ENCODE peak calls at places on chromosomes 3 and 15, in nine cellular contexts. One of them, this sample, is unnamed.

GRCh38 chr3:25437953-25438352 is 9.9 kb downstream of the RARB start:
- DNase-seq in transverse colon: no peak
- DNase-seq in lung: no peak
- DNase-seq in A549: no peak
- DNase-seq in heart left ventricle: no peak
- DNase-seq in OCI-LY7: no peak
- DNase-seq in SJSA1: no peak
- DNase-seq in psoas muscle: no peak
- DNase-seq in tibial nerve: no peak
- DNase-seq in this sample: no peak

GRCh38 chr15:79172032-79172481 is 81.5 kb upstream of the RASGRF1 start:
- DNase-seq in SJSA1: no peak
- DNase-seq in lung: no peak
- DNase-seq in A549: no peak
- DNase-seq in OCI-LY7: no peak
- DNase-seq in psoas muscle: no peak
- DNase-seq in heart left ventricle: no peak
- DNase-seq in tibial nerve: no peak
- DNase-seq in transverse colon: no peak
- DNase-seq in this sample: no peak

GRCh38 chr15:50248994-50249586 is 16.4 kb downstream of the HDC start:
- DNase-seq in tibial nerve: no peak
- DNase-seq in SJSA1: no peak
- DNase-seq in lung: no peak
- DNase-seq in OCI-LY7: no peak
- DNase-seq in A549: no peak
- DNase-seq in heart left ventricle: no peak
- DNase-seq in transverse colon: no peak
- DNase-seq in psoas muscle: no peak
- DNase-seq in this sample: no peak

GRCh38 chr3:16245613-16246012 is 19.1 kb downstream of the DPH3 start:
- DNase-seq in lung: no peak
- DNase-seq in OCI-LY7: no peak
- DNase-seq in psoas muscle: no peak
- DNase-seq in A549: no peak
- DNase-seq in tibial nerve: no peak
- DNase-seq in heart left ventricle: no peak
- DNase-seq in transverse colon: no peak
- DNase-seq in SJSA1: no peak
- DNase-seq in this sample: no peak

GRCh38 chr3:73622135-73622534 is 2.6 kb downstream of the PDZRN3 start:
- DNase-seq in OCI-LY7: no peak
- DNase-seq in SJSA1: peak; percentile 10
- DNase-seq in heart left ventricle: peak; percentile 76
- DNase-seq in lung: no peak
- DNase-seq in tibial nerve: no peak
- DNase-seq in transverse colon: peak; percentile 46
- DNase-seq in A549: no peak
- DNase-seq in psoas muscle: peak; percentile 78
- DNase-seq in this sample: peak; percentile 88

GRCh38 chr3:47646362-47646761 is 67.7 kb upstream of the CSPG5 start:
- DNase-seq in psoas muscle: no peak
- DNase-seq in heart left ventricle: no peak
- DNase-seq in SJSA1: no peak
- DNase-seq in transverse colon: no peak
- DNase-seq in tibial nerve: no peak
- DNase-seq in A549: no peak
- DNase-seq in lung: no peak
- DNase-seq in OCI-LY7: no peak
- DNase-seq in this sample: no peak

GRCh38 chr3:42097166-42097946 is 6.2 kb downstream of the TRAK1 start:
- DNase-seq in A549: no peak
- DNase-seq in SJSA1: peak; percentile 54
- DNase-seq in tibial nerve: no peak
- DNase-seq in psoas muscle: no peak
- DNase-seq in lung: no peak
- DNase-seq in OCI-LY7: no peak
- DNase-seq in transverse colon: no peak
- DNase-seq in heart left ventricle: no peak
- DNase-seq in this sample: no peak

GRCh38 chr3:67774676-67775075 is 120.3 kb upstream of the SUCLG2 start:
- DNase-seq in OCI-LY7: peak; percentile 14
- DNase-seq in A549: no peak
- DNase-seq in SJSA1: no peak
- DNase-seq in transverse colon: no peak
- DNase-seq in heart left ventricle: no peak
- DNase-seq in tibial nerve: no peak
- DNase-seq in psoas muscle: no peak
- DNase-seq in lung: no peak
- DNase-seq in this sample: no peak

GRCh38 chr15:65954289-65954741 is 85.0 kb downstream of the RAB11A start:
- DNase-seq in A549: no peak
- DNase-seq in SJSA1: no peak
- DNase-seq in tibial nerve: no peak
- DNase-seq in OCI-LY7: peak; percentile 44
- DNase-seq in heart left ventricle: no peak
- DNase-seq in lung: no peak
- DNase-seq in transverse colon: no peak
- DNase-seq in psoas muscle: no peak
- DNase-seq in this sample: no peak

GRCh38 chr3:40576431-40576830 is 51.7 kb downstream of the ZNF621 start:
- DNase-seq in OCI-LY7: no peak
- DNase-seq in psoas muscle: no peak
- DNase-seq in transverse colon: no peak
- DNase-seq in A549: no peak
- DNase-seq in tibial nerve: no peak
- DNase-seq in SJSA1: no peak
- DNase-seq in heart left ventricle: no peak
- DNase-seq in lung: no peak
- DNase-seq in this sample: no peak

GRCh38 chr3:65883614-65884013 is 155.1 kb downstream of the MAGI1 start:
- DNase-seq in heart left ventricle: no peak
- DNase-seq in tibial nerve: no peak
- DNase-seq in OCI-LY7: no peak
- DNase-seq in psoas muscle: no peak
- DNase-seq in transverse colon: no peak
- DNase-seq in lung: no peak
- DNase-seq in A549: no peak
- DNase-seq in SJSA1: peak; percentile 78
- DNase-seq in this sample: no peak

GRCh38 chr15:60620707-60621106 is 141.8 kb upstream of the ICE2 start:
- DNase-seq in OCI-LY7: no peak
- DNase-seq in heart left ventricle: no peak
- DNase-seq in A549: no peak
- DNase-seq in transverse colon: peak; percentile 26
- DNase-seq in lung: no peak
- DNase-seq in tibial nerve: no peak
- DNase-seq in SJSA1: no peak
- DNase-seq in psoas muscle: peak; percentile 69
- DNase-seq in this sample: peak; percentile 62

GRCh38 chr3:11195721-11196332 is 41.5 kb downstream of the HRH1 start:
- DNase-seq in SJSA1: peak; percentile 69
- DNase-seq in transverse colon: no peak
- DNase-seq in psoas muscle: no peak
- DNase-seq in A549: no peak
- DNase-seq in tibial nerve: no peak
- DNase-seq in OCI-LY7: no peak
- DNase-seq in lung: no peak
- DNase-seq in heart left ventricle: no peak
- DNase-seq in this sample: no peak

GRCh38 chr15:66603301-66604179 is 37.7 kb upstream of the LCTL start:
- DNase-seq in heart left ventricle: peak; percentile 58
- DNase-seq in SJSA1: peak; percentile 51
- DNase-seq in psoas muscle: peak; percentile 71
- DNase-seq in lung: peak; percentile 64
- DNase-seq in A549: peak; percentile 86
- DNase-seq in OCI-LY7: peak; percentile 83
- DNase-seq in tibial nerve: no peak
- DNase-seq in transverse colon: peak; percentile 67
- DNase-seq in this sample: peak; percentile 93

GRCh38 chr3:162525052-162525451 is 1028.4 kb downstream of the OTOL1 start:
- DNase-seq in tibial nerve: peak; percentile 15
- DNase-seq in OCI-LY7: no peak
- DNase-seq in A549: no peak
- DNase-seq in SJSA1: no peak
- DNase-seq in transverse colon: peak; percentile 8
- DNase-seq in psoas muscle: no peak
- DNase-seq in lung: no peak
- DNase-seq in heart left ventricle: no peak
- DNase-seq in this sample: no peak

GRCh38 chr15:80695911-80696651 is 971 bp downstream of the ABHD17C start:
- DNase-seq in OCI-LY7: peak; percentile 1
- DNase-seq in A549: peak; percentile 94
- DNase-seq in lung: peak; percentile 53
- DNase-seq in tibial nerve: no peak
- DNase-seq in transverse colon: peak; percentile 78
- DNase-seq in heart left ventricle: peak; percentile 13
- DNase-seq in psoas muscle: no peak
- DNase-seq in SJSA1: peak; percentile 27
- DNase-seq in this sample: no peak

GRCh38 chr3:10438902-10439610 is 66.3 kb downstream of the ATP2B2 start:
- DNase-seq in lung: no peak
- DNase-seq in OCI-LY7: no peak
- DNase-seq in SJSA1: no peak
- DNase-seq in A549: no peak
- DNase-seq in heart left ventricle: no peak
- DNase-seq in tibial nerve: no peak
- DNase-seq in psoas muscle: no peak
- DNase-seq in transverse colon: no peak
- DNase-seq in this sample: no peak

GRCh38 chr3:164397462-164397861 is 680.8 kb downstream of the SI start:
- DNase-seq in heart left ventricle: no peak
- DNase-seq in psoas muscle: no peak
- DNase-seq in OCI-LY7: no peak
- DNase-seq in SJSA1: no peak
- DNase-seq in A549: no peak
- DNase-seq in transverse colon: no peak
- DNase-seq in lung: no peak
- DNase-seq in tibial nerve: no peak
- DNase-seq in this sample: no peak

DNA sequence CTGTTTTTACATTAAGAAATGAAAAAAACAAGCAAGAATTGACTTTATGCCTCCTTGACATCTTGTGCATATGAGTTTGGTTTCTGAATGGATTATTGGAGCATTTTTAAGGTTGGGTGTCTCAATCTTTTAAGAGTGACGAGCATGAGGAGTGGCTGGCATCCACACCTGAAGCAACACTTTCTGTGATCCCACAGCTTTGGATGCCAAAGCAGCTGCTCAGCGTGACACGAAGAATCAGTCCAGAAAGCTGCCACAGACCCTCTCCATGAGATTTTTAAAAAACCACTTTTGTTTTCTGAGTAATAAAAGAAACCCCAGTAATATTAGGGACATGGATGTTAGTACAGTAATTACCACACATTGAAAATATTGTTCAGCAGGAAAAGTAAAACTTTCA is 154.5 kb downstream of the KLF13 start:
- DNase-seq in A549: no peak
- DNase-seq in psoas muscle: no peak
- DNase-seq in heart left ventricle: no peak
- DNase-seq in transverse colon: peak; percentile 4
- DNase-seq in SJSA1: no peak
- DNase-seq in lung: no peak
- DNase-seq in OCI-LY7: no peak
- DNase-seq in tibial nerve: no peak
- DNase-seq in this sample: no peak
- H3K4me1 ChIP-seq in A549: no peaks in the 10 kb centered on the region
- H3K4me1 ChIP-seq in psoas muscle: no peaks in the 10 kb centered on the region
- H3K4me1 ChIP-seq in heart left ventricle: no peaks in the 10 kb centered on the region
- H3K4me1 ChIP-seq in transverse colon: no peaks in the 10 kb centered on the region
- H3K4me1 ChIP-seq in SJSA1: no peaks in the 10 kb centered on the region
- H3K4me1 ChIP-seq in lung: no peaks in the 10 kb centered on the region
- H3K4me1 ChIP-seq in OCI-LY7: peaks cover 13% of the 10 kb centered on the region
- H3K4me1 ChIP-seq in tibial nerve: no peaks in the 10 kb centered on the region
- H3K4me1 ChIP-seq in this sample: peaks cover 5% of the 10 kb centered on the region

GRCh38 chr3:38438421-38438820 is 15.3 kb upstream of the ACVR2B start:
- DNase-seq in heart left ventricle: peak; percentile 22
- DNase-seq in lung: no peak
- DNase-seq in A549: no peak
- DNase-seq in OCI-LY7: no peak
- DNase-seq in SJSA1: no peak
- DNase-seq in tibial nerve: no peak
- DNase-seq in transverse colon: peak; percentile 21
- DNase-seq in psoas muscle: no peak
- DNase-seq in this sample: no peak
- H3K9me3 ChIP-seq in heart left ventricle: peaks cover 14% of the 10 kb centered on the region
- H3K9me3 ChIP-seq in lung: peaks cover 6% of the 10 kb centered on the region
- H3K9me3 ChIP-seq in A549: peaks cover 26% of the 10 kb centered on the region
- H3K9me3 ChIP-seq in OCI-LY7: peaks cover 14% of the 10 kb centered on the region
- H3K9me3 ChIP-seq in SJSA1: no peaks in the 10 kb centered on the region
- H3K9me3 ChIP-seq in tibial nerve: no peaks in the 10 kb centered on the region
- H3K9me3 ChIP-seq in transverse colon: peaks cover 25% of the 10 kb centered on the region
- H3K9me3 ChIP-seq in psoas muscle: peaks cover 15% of the 10 kb centered on the region
- H3K9me3 ChIP-seq in this sample: no peaks in the 10 kb centered on the region

GRCh38 chr3:23746473-23746872 is 59.3 kb upstream of the UBE2E1 start:
- DNase-seq in SJSA1: no peak
- DNase-seq in lung: no peak
- DNase-seq in psoas muscle: no peak
- DNase-seq in transverse colon: no peak
- DNase-seq in heart left ventricle: no peak
- DNase-seq in A549: no peak
- DNase-seq in tibial nerve: no peak
- DNase-seq in OCI-LY7: no peak
- DNase-seq in this sample: no peak
- H3K4me3 ChIP-seq in SJSA1: no peak overlapping the region
- H3K4me3 ChIP-seq in lung: no peak overlapping the region
- H3K4me3 ChIP-seq in psoas muscle: no peak overlapping the region
- H3K4me3 ChIP-seq in transverse colon: no peak overlapping the region
- H3K4me3 ChIP-seq in heart left ventricle: no peak overlapping the region
- H3K4me3 ChIP-seq in A549: no peak overlapping the region
- H3K4me3 ChIP-seq in tibial nerve: no peak overlapping the region
- H3K4me3 ChIP-seq in OCI-LY7: no peak overlapping the region
- H3K4me3 ChIP-seq in this sample: no peak overlapping the region

GRCh38 chr15:92884459-92884812 is 15.7 kb upstream of the CHD2 start:
- DNase-seq in transverse colon: no peak
- DNase-seq in lung: no peak
- DNase-seq in heart left ventricle: no peak
- DNase-seq in A549: no peak
- DNase-seq in SJSA1: peak; percentile 40
- DNase-seq in OCI-LY7: no peak
- DNase-seq in psoas muscle: no peak
- DNase-seq in tibial nerve: no peak
- DNase-seq in this sample: no peak

GRCh38 chr15:92886815-92887214 is 13.3 kb upstream of the CHD2 start:
- DNase-seq in OCI-LY7: no peak
- DNase-seq in A549: no peak
- DNase-seq in tibial nerve: no peak
- DNase-seq in lung: no peak
- DNase-seq in transverse colon: no peak
- DNase-seq in heart left ventricle: no peak
- DNase-seq in psoas muscle: no peak
- DNase-seq in SJSA1: no peak
- DNase-seq in this sample: no peak

GRCh38 chr15:92886229-92886628 is 13.9 kb upstream of the CHD2 start:
- DNase-seq in heart left ventricle: no peak
- DNase-seq in SJSA1: no peak
- DNase-seq in lung: no peak
- DNase-seq in transverse colon: no peak
- DNase-seq in tibial nerve: no peak
- DNase-seq in A549: no peak
- DNase-seq in OCI-LY7: no peak
- DNase-seq in psoas muscle: no peak
- DNase-seq in this sample: no peak

GRCh38 chr15:92883643-92884458 is 16.3 kb upstream of the CHD2 start:
- DNase-seq in psoas muscle: no peak
- DNase-seq in lung: no peak
- DNase-seq in transverse colon: no peak
- DNase-seq in OCI-LY7: peak; percentile 58
- DNase-seq in tibial nerve: no peak
- DNase-seq in heart left ventricle: no peak
- DNase-seq in SJSA1: peak; percentile 55
- DNase-seq in A549: no peak
- DNase-seq in this sample: no peak

GRCh38 chr15:92884813-92885461 is 15.2 kb upstream of the CHD2 start:
- DNase-seq in lung: no peak
- DNase-seq in psoas muscle: no peak
- DNase-seq in SJSA1: peak; percentile 50
- DNase-seq in OCI-LY7: peak; percentile 50
- DNase-seq in tibial nerve: no peak
- DNase-seq in transverse colon: no peak
- DNase-seq in A549: no peak
- DNase-seq in heart left ventricle: no peak
- DNase-seq in this sample: no peak
- H3K4me1 ChIP-seq in lung: peaks cover 5% of the 10 kb centered on the region
- H3K4me1 ChIP-seq in psoas muscle: peaks cover 47% of the 10 kb centered on the region
- H3K4me1 ChIP-seq in SJSA1: peaks cover 23% of the 10 kb centered on the region
- H3K4me1 ChIP-seq in OCI-LY7: peaks cover 45% of the 10 kb centered on the region
- H3K4me1 ChIP-seq in tibial nerve: peaks cover 55% of the 10 kb centered on the region
- H3K4me1 ChIP-seq in transverse colon: peaks cover 17% of the 10 kb centered on the region
- H3K4me1 ChIP-seq in A549: peaks cover 47% of the 10 kb centered on the region
- H3K4me1 ChIP-seq in heart left ventricle: peaks cover 45% of the 10 kb centered on the region
- H3K4me1 ChIP-seq in this sample: peaks cover 9% of the 10 kb centered on the region

This sample was measured in right cardiac atrium.